ENCODE peak calls at places on chromosomes 2 and 18, in four cellular contexts. Y is NCI-H1436, D is NCI-H524 treated with DMSO at 0.1 percent for 48 hours, R is left colon. I is an unnamed sample.

GRCh38 chr2:176405477-176405876 is 136.2 kb downstream of the MTX2 start:
- DNase-seq in Y (no peak), D (no peak), R (no peak), I (no peak)

GRCh38 chr2:232473467-232473890 is 14.2 kb downstream of the ECEL1 start:
- DNase-seq in Y (peak), D (peak), R (peak), I (peak)

GRCh38 chr2:238985931-238986446 is 138.1 kb downstream of the TWIST2 start:
- DNase-seq in Y (no peak), D (no peak), R (no peak), I (no peak)

GRCh38 chr2:145022671-145023330 is 502.9 kb upstream of the ZEB2 start:
- DNase-seq in Y (no peak), D (no peak), R (no peak), I (no peak)

GRCh38 chr2:85853499-85854165 is 35.2 kb downstream of the ST3GAL5 start:
- DNase-seq in Y (no peak), D (no peak), R (no peak), I (no peak)

GRCh38 chr18:32956591-32957310 is 183.9 kb upstream of the KLHL14 start:
- DNase-seq in Y (no peak), D (no peak), R (no peak), I (no peak)

GRCh38 chr2:176562359-176563043 is 293.3 kb downstream of the MTX2 start:
- DNase-seq in Y (peak), D (no peak), R (no peak), I (peak)

GRCh38 chr18:28963481-28963880 is 786.6 kb upstream of the CDH2 start:
- DNase-seq in Y (no peak), D (no peak), R (no peak), I (no peak)

GRCh38 chr2:203396667-203397066 is 68.5 kb downstream of the ABI2 start:
- DNase-seq in Y (no peak), D (peak), R (no peak), I (peak)

I was measured in DMS53.